ENCODE peak calls at places on chromosomes 4 and X, in five cellular contexts. P, D, T, H and I are unnamed samples.

GRCh38 chr4:24456431-24456830 is 127.9 kb downstream of the DHX15 start:
- DNase-seq in D (no peak), T (no peak), P (no peak), H (no peak), I (no peak)

GRCh38 chrX:43741843-43742573 is 85.9 kb downstream of the MAOA start:
- DNase-seq in H (no peak), D (peak), T (no peak), P (no peak), I (no peak)

GRCh38 chr4:129515356-129515755 is 419.4 kb downstream of the C4orf33 start:
- DNase-seq in P (no peak), H (no peak), D (no peak), T (no peak), I (no peak)

GRCh38 chr4:1376841-1377605 is 29.2 kb downstream of the NKX1-1 start:
- DNase-seq in T (peak), D (no peak), P (no peak), H (no peak), I (no peak)

GRCh38 chrX:49884290-49884862 is 5.1 kb downstream of the USP27X start:
- DNase-seq in T (peak), H (peak), D (peak), P (peak), I (peak)

GRCh38 chr4:14064969-14065368 is 437.4 kb upstream of the BOD1L1 start:
- DNase-seq in T (no peak), D (no peak), P (no peak), H (no peak), I (no peak)

GRCh38 chr4:62531731-62532130 is 1331.6 kb downstream of the ADGRL3 start:
- DNase-seq in H (no peak), D (peak), P (no peak), T (no peak), I (no peak)

GRCh38 chr4:88675543-88675942 is 22.1 kb downstream of the NAP1L5 start:
- DNase-seq in D (no peak), T (no peak), P (no peak), H (no peak), I (no peak)

GRCh38 chrX:17580529-17581155 is 156.7 kb upstream of the SCML1 start:
- DNase-seq in P (peak), H (no peak), T (no peak), D (peak), I (peak)

GRCh38 chr4:152734699-152735050 is 44.9 kb downstream of the TIGD4 start:
- DNase-seq in P (no peak), T (no peak), H (no peak), D (no peak), I (no peak)